ENCODE peak calls at places on chromosomes 4 and X, in four cellular contexts. A is IMR-90, N is H9, O is H1. D is an unnamed sample.
A peak's percentile ranks its signal among the peaks of the same experiment; 100 is the strongest.

GRCh38 chrX:136712631-136713030 is 64.7 kb downstream of the CD40LG start:
- DNase-seq in A (no peak), N (no peak), O (no peak), D (no peak)

GRCh38 chr4:74447636-74448233 is 2.8 kb downstream of the AREG start:
- DNase-seq in A (no peak), N (no peak), O (no peak), D (peak; percentile 20)

GRCh38 chrX:128460835-128461234 is 408.6 kb upstream of the ACTRT1 start:
- DNase-seq in A (no peak), N (no peak), O (no peak), D (peak; percentile 3)

GRCh38 chrX:45157647-45158046 is 43.0 kb downstream of the DIPK2B start:
- DNase-seq in A (no peak), N (no peak), O (no peak), D (no peak)

GRCh38 chr4:102324725-102325124 is 20.6 kb downstream of the SLC39A8 start:
- DNase-seq in A (no peak), N (no peak), O (no peak), D (no peak)

GRCh38 chr4:8908206-8908893 is 36.7 kb upstream of the HMX1 start:
- DNase-seq in A (no peak), N (peak; percentile 28), O (no peak), D (no peak)

GRCh38 chrX:103941201-103941975 is 21.0 kb upstream of the TMSB15B start:
- DNase-seq in A (peak; percentile 32), N (no peak), O (no peak), D (peak; percentile 51)

GRCh38 chr4:181966084-181966483 is 277.1 kb upstream of the TENM3 start:
- DNase-seq in A (peak; percentile 68), N (no peak), O (no peak), D (peak; percentile 13)

GRCh38 chr4:138938371-138938699 is 77.2 kb upstream of the NOCT start:
- DNase-seq in A (peak; percentile 65), N (no peak), O (no peak), D (no peak)

GRCh38 chr4:166091914-166092510 is 219.0 kb downstream of the TLL1 start:
- DNase-seq in A (peak; percentile 29), N (no peak), O (no peak), D (peak; percentile 75)

GRCh38 chr4:136088231-136088630 is 1444.1 kb downstream of the PCDH18 start:
- DNase-seq in A (no peak), N (no peak), O (no peak), D (no peak)

GRCh38 chr4:35525192-35525978 is 718.9 kb downstream of the ARAP2 start:
- DNase-seq in A (no peak), N (peak; percentile 63), O (no peak), D (no peak)

GRCh38 chr4:72295966-72296557 is 264.3 kb downstream of the NPFFR2 start:
- DNase-seq in A (peak; percentile 57), N (no peak), O (no peak), D (no peak)

GRCh38 chrX:46978341-46979291 is 66.4 kb downstream of the JADE3 start:
- DNase-seq in A (peak; percentile 81), N (peak; percentile 75), O (peak; percentile 46), D (peak; percentile 88)

GRCh38 chr4:139243448-139244365 is 36.3 kb downstream of the MGARP start:
- DNase-seq in A (peak; percentile 99), N (no peak), O (no peak), D (peak; percentile 95)

GRCh38 chr4:147866532-147867271 is 134.8 kb downstream of the ARHGAP10 start:
- DNase-seq in A (peak; percentile 91), N (peak; percentile 89), O (peak; percentile 88), D (peak; percentile 98)

GRCh38 chrX:17656035-17656418 is 81.3 kb upstream of the SCML1 start:
- DNase-seq in A (no peak), N (no peak), O (no peak), D (no peak)

GRCh38 chrX:88425739-88426138 is 321.3 kb upstream of the CPXCR1 start:
- DNase-seq in A (no peak), N (no peak), O (no peak), D (no peak)

GRCh38 chr4:156766846-156767245 is 204.8 kb downstream of the PDGFC start:
- DNase-seq in A (peak; percentile 60), N (no peak), O (no peak), D (no peak)

GRCh38 chr4:144591401-144591800 is 54.6 kb upstream of the HHIP start:
- DNase-seq in A (peak; percentile 89), N (no peak), O (no peak), D (no peak)

GRCh38 chr4:152689615-152690501 is 10.1 kb upstream of the TMEM154 start:
- DNase-seq in A (no peak), N (no peak), O (no peak), D (no peak)

GRCh38 chr4:107931775-107932321 is 499 bp downstream of the CYP2U1 start:
- DNase-seq in A (no peak), N (no peak), O (no peak), D (no peak)

GRCh38 chrX:24332868-24333267 is 19.0 kb upstream of the SUPT20HL2 start:
- DNase-seq in A (no peak), N (no peak), O (no peak), D (no peak)

GRCh38 chr4:163948920-163949455 is 454.5 kb downstream of the TMA16 start:
- DNase-seq in A (no peak), N (no peak), O (no peak), D (no peak)

GRCh38 chrX:49840679-49841078 is 11.6 kb downstream of the PAGE4 start:
- DNase-seq in A (peak; percentile 35), N (peak; percentile 84), O (peak; percentile 17), D (peak; percentile 59)

GRCh38 chrX:21974011-21974385 is 33.5 kb downstream of the SMS start:
- DNase-seq in A (no peak), N (no peak), O (no peak), D (peak; percentile 64)

GRCh38 chrX:79182616-79183015 is 38.1 kb downstream of the GPR174 start:
- DNase-seq in A (no peak), N (no peak), O (no peak), D (no peak)

GRCh38 chrX:79176028-79176427 is 31.5 kb downstream of the GPR174 start:
- DNase-seq in A (no peak), N (no peak), O (no peak), D (no peak)

GRCh38 chrX:79181401-79181800 is 36.9 kb downstream of the GPR174 start:
- DNase-seq in A (no peak), N (no peak), O (no peak), D (no peak)
- H3K4me1 ChIP-seq in A (no peaks in the 10 kb centered on the region), N (no peaks in the 10 kb centered on the region), O (no peaks in the 10 kb centered on the region), D (no peaks in the 10 kb centered on the region)

GRCh38 chr4:6297266-6297815 is 27.7 kb downstream of the WFS1 start:
- DNase-seq in A (no peak), N (no peak), O (no peak), D (no peak)

GRCh38 chr4:6299875-6300274 is 30.2 kb downstream of the WFS1 start:
- DNase-seq in A (no peak), N (no peak), O (no peak), D (no peak)

GRCh38 chr4:6298035-6298434 is 28.4 kb downstream of the WFS1 start:
- DNase-seq in A (peak; percentile 45), N (no peak), O (no peak), D (no peak)

GRCh38 chr4:6300359-6300758 is 30.7 kb downstream of the WFS1 start:
- DNase-seq in A (no peak), N (no peak), O (no peak), D (no peak)

DNA sequence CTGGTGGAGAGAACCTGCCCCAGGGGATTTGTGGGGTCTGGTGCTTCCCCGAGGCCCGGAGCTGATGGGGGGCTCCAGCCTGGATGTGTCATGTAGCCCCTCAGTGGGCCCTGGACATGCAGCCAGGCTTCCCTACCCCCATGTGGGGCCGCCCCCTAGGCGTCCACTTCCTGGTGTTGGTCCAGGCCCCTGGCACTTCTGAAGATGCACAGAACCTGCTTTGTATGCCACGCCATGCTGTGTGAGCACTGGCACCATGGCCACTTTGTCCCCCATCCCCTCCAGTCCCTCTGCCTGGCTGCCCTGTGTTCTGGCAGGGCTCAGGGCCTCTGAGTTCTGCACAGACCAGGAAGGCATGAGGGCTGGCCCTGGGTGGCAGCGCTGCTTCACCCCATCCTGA is 29.2 kb downstream of the WFS1 start:
- DNase-seq in A (no peak), N (no peak), O (no peak), D (no peak)
- H3K79me1 ChIP-seq in A (no peaks in the 10 kb centered on the region), N (no peaks in the 10 kb centered on the region), O (peaks cover 1% of the 10 kb centered on the region), D (no peaks in the 10 kb centered on the region)

GRCh38 chrX:31179203-31179602 is 107.4 kb upstream of the FTHL17 start:
- DNase-seq in A (no peak), N (no peak), O (no peak), D (no peak)

GRCh38 chrX:31181377-31182038 is 109.7 kb upstream of the FTHL17 start:
- DNase-seq in A (no peak), N (no peak), O (no peak), D (no peak)

GRCh38 chrX:31178769-31179125 is 106.9 kb upstream of the FTHL17 start:
- DNase-seq in A (no peak), N (no peak), O (no peak), D (no peak)

GRCh38 chrX:31178064-31178768 is 106.4 kb upstream of the FTHL17 start:
- DNase-seq in A (no peak), N (no peak), O (no peak), D (no peak)
- H3K4me1 ChIP-seq in A (no peaks in the 10 kb centered on the region), N (no peaks in the 10 kb centered on the region), O (no peaks in the 10 kb centered on the region), D (no peaks in the 10 kb centered on the region)

DNA sequence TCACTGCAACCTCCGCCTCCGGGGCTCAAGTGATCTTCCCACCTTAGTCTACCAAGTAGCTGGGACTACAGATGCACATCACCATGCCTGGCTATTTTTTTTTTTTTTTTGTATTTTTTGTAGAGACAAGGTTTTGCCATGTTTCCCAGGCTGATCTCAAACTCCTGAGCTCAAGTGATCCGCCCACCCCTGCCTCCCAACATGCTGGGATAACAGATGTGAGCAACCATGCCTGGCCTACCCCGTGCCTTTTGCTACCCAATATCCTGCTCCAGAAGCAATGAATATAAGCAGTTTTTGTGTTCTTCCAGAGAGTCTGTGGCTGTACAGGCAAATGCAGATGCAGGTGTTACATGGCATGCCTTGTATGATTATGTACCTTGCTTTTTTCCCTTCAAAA is 50.5 kb downstream of the TBC1D14 start:
- DNase-seq in A (no peak), N (no peak), O (no peak), D (no peak)
- H3K79me1 ChIP-seq in A (peaks cover 39% of the 10 kb centered on the region), N (no peaks in the 10 kb centered on the region), O (peaks cover 15% of the 10 kb centered on the region), D (peaks cover 12% of the 10 kb centered on the region)

GRCh38 chr4:183396187-183396738 is 48.2 kb upstream of the CDKN2AIP start:
- DNase-seq in A (peak; percentile 18), N (no peak), O (no peak), D (no peak)
- H3K4me1 ChIP-seq in A (peaks cover 4% of the 10 kb centered on the region), N (no peaks in the 10 kb centered on the region), O (no peaks in the 10 kb centered on the region), D (peaks cover 3% of the 10 kb centered on the region)

DNA sequence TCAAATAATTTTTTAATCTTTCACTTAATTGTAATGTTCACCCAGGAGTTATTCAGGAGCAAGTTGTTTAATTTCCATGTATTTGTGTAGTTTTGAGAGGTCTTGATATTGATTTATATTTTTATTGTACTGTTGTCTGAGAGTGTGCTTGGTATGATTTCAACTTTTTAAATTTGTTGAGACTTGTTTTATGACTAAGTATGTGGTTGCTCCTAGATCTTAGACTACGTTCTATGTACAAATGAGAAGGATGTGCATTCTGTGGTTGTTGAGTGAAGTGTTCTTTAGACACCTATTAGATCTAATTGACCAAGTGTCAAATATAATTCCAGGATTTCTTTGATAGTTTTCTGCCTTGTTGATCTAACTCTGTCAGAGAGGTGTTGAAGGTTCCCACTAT is 353.3 kb upstream of the GNPDA2 start:
- DNase-seq in A (no peak), N (no peak), O (no peak), D (no peak)
- H3K79me1 ChIP-seq in A (no peaks in the 10 kb centered on the region), N (no peaks in the 10 kb centered on the region), O (no peaks in the 10 kb centered on the region), D (no peaks in the 10 kb centered on the region)

D was measured in trophoblast cell.